ENCODE peak calls at places on chromosomes 13 and 19, in seven cellular contexts. S is adrenal gland, L is left ventricle myocardium inferior, I is transverse colon, O is HCT116, A is Peyer's patch, C is A549. F is an unnamed sample.

GRCh38 chr19:13150187-13150918 is at the start of the genes IER2 and STX10:
- DNase-seq in S (peak), L (peak), A (peak), I (peak), O (no peak), C (peak), F (no peak)

GRCh38 chr13:51222510-51223283 is 499 bp downstream of the FAM124A start:
- DNase-seq in I (no peak), O (no peak), C (peak), S (no peak), A (no peak), L (no peak), F (no peak)

GRCh38 chr19:4866595-4867424 is 657 bp downstream of the PLIN3 start:
- DNase-seq in L (peak), C (no peak), I (peak), O (no peak), S (peak), A (peak), F (no peak)

GRCh38 chr13:104920091-104920490 is 1615.4 kb downstream of the EFNB2 start:
- DNase-seq in I (no peak), C (no peak), L (no peak), A (no peak), S (no peak), O (no peak), F (no peak)

GRCh38 chr13:108033800-108034707 is 181.3 kb downstream of the LIG4 start:
- DNase-seq in A (no peak), I (no peak), L (no peak), S (no peak), C (peak), O (no peak), F (no peak)

GRCh38 chr19:30784850-30785459 is 412.8 kb downstream of the ZNF536 start:
- DNase-seq in C (peak), S (peak), O (no peak), A (peak), L (peak), I (peak), F (no peak)

GRCh38 chr13:27172495-27172842 is 858 bp upstream of the USP12 start:
- DNase-seq in S (peak), A (no peak), L (no peak), O (no peak), C (peak), I (no peak), F (no peak)

GRCh38 chr13:40992678-40993077 is 26.4 kb downstream of the ELF1 start:
- DNase-seq in O (no peak), C (no peak), L (no peak), I (no peak), S (no peak), A (no peak), F (no peak)

GRCh38 chr19:35742121-35742724 is at the start of gene IGFLR1:
- DNase-seq in L (no peak), O (no peak), A (no peak), S (no peak), I (peak), C (no peak), F (no peak)

GRCh38 chr19:33794578-33795369 is 1.9 kb upstream of the KCTD15 start:
- DNase-seq in O (no peak), I (no peak), C (no peak), S (no peak), A (no peak), L (peak), F (no peak)

GRCh38 chr19:48444933-48445194 is 919 bp upstream of the GRWD1 start:
- DNase-seq in I (no peak), S (no peak), C (no peak), L (no peak), A (no peak), O (no peak), F (no peak)

GRCh38 chr19:52170304-52170703 is 1.1 kb downstream of the ZNF836 start:
- DNase-seq in A (no peak), C (no peak), I (no peak), S (peak), O (no peak), L (no peak), F (no peak)

GRCh38 chr19:21513651-21514050 is 8.2 kb downstream of the ZNF429 start:
- DNase-seq in L (no peak), C (no peak), I (no peak), O (no peak), A (no peak), S (no peak), F (no peak)

GRCh38 chr19:49421039-49421877 is 2.0 kb downstream of the PTH2 start:
- DNase-seq in S (peak), C (no peak), A (peak), I (peak), O (no peak), L (peak), F (no peak)

GRCh38 chr19:17835182-17836006 is 12.4 kb downstream of the JAK3 start:
- DNase-seq in S (no peak), O (no peak), C (no peak), L (no peak), A (no peak), I (no peak), F (no peak)

GRCh38 chr19:17832443-17833208 is 11.3 kb upstream of the INSL3 start:
- DNase-seq in C (no peak), L (no peak), I (no peak), O (no peak), A (no peak), S (no peak), F (no peak)

GRCh38 chr19:17836530-17836929 is 11.3 kb downstream of the JAK3 start:
- DNase-seq in A (no peak), O (no peak), C (no peak), L (no peak), I (no peak), S (no peak), F (no peak)

GRCh38 chr19:17831419-17831888 is 10.1 kb upstream of the INSL3 start:
- DNase-seq in S (no peak), O (no peak), I (no peak), C (no peak), L (no peak), A (no peak), F (no peak)

DNA sequence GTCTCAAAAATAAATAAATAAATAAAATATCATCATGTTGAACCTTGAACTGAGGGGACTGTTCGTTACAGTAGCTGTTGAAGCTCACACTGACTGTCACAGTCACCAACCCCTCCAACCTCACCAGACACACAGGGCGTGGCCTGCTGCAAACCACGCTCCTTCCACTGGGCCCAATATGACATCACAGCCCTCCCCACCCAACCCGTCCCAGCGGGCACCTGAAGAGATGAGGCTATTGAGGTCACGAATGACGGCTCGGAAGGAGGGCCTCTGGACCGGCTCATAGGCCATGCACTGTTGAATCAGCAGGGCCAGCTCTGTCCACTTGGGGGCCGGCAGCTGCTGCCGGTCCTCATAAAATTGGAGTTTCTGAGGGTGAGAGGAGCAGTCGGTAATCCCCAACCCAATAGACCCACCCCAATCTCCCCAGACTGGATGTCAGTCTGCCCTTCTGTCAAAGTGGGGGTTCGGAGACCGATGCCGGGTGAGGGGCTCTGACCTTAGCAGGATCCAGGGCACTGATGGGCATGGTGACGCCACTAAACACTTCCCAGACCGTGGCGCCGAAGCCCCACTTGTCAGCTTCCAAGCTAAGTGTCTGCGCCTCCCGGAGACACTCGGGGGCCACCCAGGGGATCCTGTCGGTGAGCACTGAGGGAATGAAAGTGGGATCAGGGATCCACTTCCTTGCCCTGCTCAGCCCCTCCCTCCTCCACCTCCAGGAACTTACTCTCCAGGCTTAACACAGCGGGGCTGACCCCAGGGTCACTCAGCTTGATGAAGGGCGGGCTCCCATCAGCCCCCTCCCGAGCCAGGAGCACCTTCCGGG is 13.2 kb downstream of the JAK3 start:
- DNase-seq in L (no peak), A (no peak), O (no peak), I (no peak), C (peak), S (no peak), F (no peak)
- TF ChIP-seq CTCF in L (no peak), A (no peak), O (peak), I (no peak), C (no peak), S (no peak), F (peak)

DNA sequence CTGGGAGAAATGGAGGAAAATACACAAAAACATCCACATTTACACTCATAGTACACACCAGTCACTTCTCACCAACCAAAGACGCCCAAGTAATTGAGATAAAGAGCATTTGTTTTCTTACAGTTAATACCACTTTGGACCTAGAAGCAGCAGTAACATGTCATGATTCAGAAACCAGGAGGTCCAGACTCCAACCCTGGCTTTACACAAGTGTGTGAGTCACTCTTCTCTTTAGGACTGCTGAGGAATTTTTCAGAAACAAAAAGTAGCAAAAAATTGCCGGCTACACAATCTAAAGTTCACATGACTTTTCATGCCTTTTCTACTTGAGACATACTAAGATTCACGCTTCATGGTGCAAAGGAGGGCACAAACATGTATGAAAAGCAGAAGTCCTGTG is 42.1 kb downstream of the TUBGCP3 start:
- DNase-seq in A (no peak), L (no peak), I (no peak), O (no peak), S (peak), C (peak), F (peak)
- H3K4me3 ChIP-seq in A (no peak), L (no peak), I (no peak), O (no peak), S (no peak), C (no peak), F (no peak)

GRCh38 chr19:18488403-18488723 is 33.5 kb downstream of the ELL start:
- DNase-seq in C (peak), S (no peak), L (no peak), O (no peak), I (no peak), A (no peak), F (no peak)

GRCh38 chr19:18489627-18490184 is 32.2 kb downstream of the ELL start:
- DNase-seq in O (no peak), I (no peak), S (no peak), C (no peak), L (no peak), A (no peak), F (no peak)

GRCh38 chr19:18487576-18488402 is 34.1 kb downstream of the ELL start:
- DNase-seq in L (no peak), C (no peak), S (no peak), A (no peak), O (no peak), I (no peak), F (no peak)

GRCh38 chr19:18490719-18491118 is 31.2 kb downstream of the ELL start:
- DNase-seq in C (no peak), S (no peak), O (no peak), I (no peak), A (no peak), L (no peak), F (no peak)

GRCh38 chr19:18488838-18489626 is 32.8 kb downstream of the ELL start:
- DNase-seq in A (no peak), C (peak), S (no peak), O (no peak), I (peak), L (no peak), F (no peak)
- TF ChIP-seq CTCF in A (peak), C (no peak), S (peak), O (peak), I (no peak), L (peak), F (peak)

GRCh38 chr13:64397699-64398098 is 2832.4 kb downstream of the PCDH9 start:
- DNase-seq in O (no peak), A (no peak), L (no peak), C (no peak), S (no peak), I (no peak), F (no peak)
- H3K4me3 ChIP-seq in O (no peak), A (no peak), L (no peak), C (no peak), S (no peak), I (no peak), F (no peak)

DNA sequence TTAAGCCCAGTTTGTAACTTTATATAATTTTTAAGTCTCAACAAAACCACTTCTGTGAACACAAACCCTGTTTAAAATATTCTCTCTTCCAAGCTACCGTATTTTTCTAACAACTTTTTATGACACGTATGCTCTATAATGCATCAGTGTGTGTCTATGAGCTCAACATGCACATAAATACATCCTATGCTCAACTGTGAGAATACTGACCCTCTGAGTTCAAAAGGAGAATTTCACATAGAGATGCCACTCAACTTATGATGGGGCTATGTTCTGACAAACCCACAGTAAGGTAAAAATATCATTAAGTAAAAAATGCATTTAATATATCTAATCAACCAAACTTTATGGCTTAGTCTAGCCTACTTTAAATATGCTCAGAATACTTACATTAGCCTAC is 1139.7 kb upstream of the SPRY2 start:
- DNase-seq in S (no peak), L (no peak), C (peak), A (no peak), I (no peak), O (no peak), F (no peak)
- TF ChIP-seq CTCF in S (no peak), L (no peak), C (no peak), A (peak), I (peak), O (no peak), F (no peak)

GRCh38 chr19:58468216-58468839 is 1.4 kb downstream of the ZNF324 start:
- DNase-seq in I (no peak), L (no peak), C (no peak), O (no peak), A (no peak), S (no peak), F (no peak)
- H3K4me3 ChIP-seq in I (no peak), L (peak), C (no peak), O (peak), A (no peak), S (no peak), F (peak)

GRCh38 chr19:54572696-54573311 is 786 bp upstream of the LILRA2 start:
- DNase-seq in I (no peak), L (peak), C (no peak), S (peak), A (no peak), O (no peak), F (no peak)
- TF ChIP-seq CTCF in I (no peak), L (no peak), C (no peak), S (no peak), A (no peak), O (no peak), F (no peak)

GRCh38 chr19:14979136-14979497 is 547 bp downstream of the SLC1A6 start:
- DNase-seq in I (no peak), L (no peak), A (no peak), S (no peak), C (no peak), O (no peak), F (no peak)

GRCh38 chr19:14977128-14977527 is 2.5 kb downstream of the SLC1A6 start:
- DNase-seq in O (no peak), I (no peak), L (no peak), C (no peak), A (no peak), S (no peak), F (no peak)

GRCh38 chr19:14978377-14978776 is 1.3 kb downstream of the SLC1A6 start:
- DNase-seq in A (no peak), O (no peak), L (no peak), C (no peak), S (no peak), I (no peak), F (no peak)

GRCh38 chr19:14974488-14974887 is 5.2 kb downstream of the SLC1A6 start:
- DNase-seq in A (no peak), O (no peak), I (no peak), C (no peak), S (no peak), L (no peak), F (no peak)

DNA sequence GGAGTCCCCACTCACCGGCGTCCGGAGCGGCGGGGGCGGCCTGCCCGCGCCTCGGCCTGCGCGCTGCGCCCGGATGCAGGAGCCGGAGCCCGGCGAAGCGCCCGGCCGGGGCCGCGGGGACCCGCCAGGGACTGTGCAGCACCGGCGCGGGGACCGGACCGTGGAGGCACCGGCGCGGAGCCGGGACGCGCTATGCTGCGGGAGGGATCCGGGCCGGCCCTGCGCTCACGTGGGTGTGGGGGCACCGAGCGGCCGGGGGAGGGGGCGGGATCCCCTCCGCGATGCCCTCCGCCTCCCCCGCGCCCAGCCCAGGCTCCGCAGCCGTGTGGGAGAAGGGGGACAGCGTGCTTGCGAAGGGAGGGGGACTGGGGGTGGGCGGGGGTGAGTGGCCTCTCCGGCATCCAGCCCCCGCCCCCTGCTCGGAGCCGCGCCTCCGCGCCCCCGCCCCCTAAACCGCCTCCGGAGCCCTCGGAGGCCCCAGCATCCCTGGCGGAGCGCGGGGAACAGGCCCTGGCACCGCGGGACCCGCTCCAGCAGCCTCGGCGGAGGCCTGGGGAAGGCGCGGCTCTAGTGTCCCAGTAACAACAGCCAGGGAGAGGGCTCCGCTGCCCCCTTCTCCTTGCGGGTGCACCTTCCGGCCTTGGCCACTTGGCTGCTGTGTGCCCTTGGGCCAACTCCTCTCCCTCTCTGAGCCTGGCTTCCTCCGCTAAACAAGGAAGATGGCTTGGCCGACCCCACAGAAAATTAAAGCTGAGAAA is at the start of gene SLC1A6:
- DNase-seq in C (no peak), S (no peak), O (no peak), A (no peak), I (no peak), L (no peak), F (no peak)
- H3K4me3 ChIP-seq in C (no peak), S (no peak), O (no peak), A (no peak), I (no peak), L (peak), F (no peak)

GRCh38 chr19:10332965-10333757 is at the start of gene RAVER1:
- DNase-seq in S (peak), I (peak), O (peak), C (peak), A (peak), L (peak), F (peak)

GRCh38 chr19:10332158-10332964 is 968 bp downstream of the RAVER1 start:
- DNase-seq in L (no peak), C (no peak), I (peak), S (no peak), O (no peak), A (peak), F (no peak)

GRCh38 chr19:10333758-10334339 is 520 bp upstream of the RAVER1 start:
- DNase-seq in C (no peak), A (no peak), L (no peak), O (no peak), I (no peak), S (no peak), F (no peak)

GRCh38 chr19:10335149-10336053 is 2.1 kb upstream of the RAVER1 start:
- DNase-seq in C (no peak), O (no peak), I (no peak), L (no peak), S (no peak), A (no peak), F (no peak)

DNA sequence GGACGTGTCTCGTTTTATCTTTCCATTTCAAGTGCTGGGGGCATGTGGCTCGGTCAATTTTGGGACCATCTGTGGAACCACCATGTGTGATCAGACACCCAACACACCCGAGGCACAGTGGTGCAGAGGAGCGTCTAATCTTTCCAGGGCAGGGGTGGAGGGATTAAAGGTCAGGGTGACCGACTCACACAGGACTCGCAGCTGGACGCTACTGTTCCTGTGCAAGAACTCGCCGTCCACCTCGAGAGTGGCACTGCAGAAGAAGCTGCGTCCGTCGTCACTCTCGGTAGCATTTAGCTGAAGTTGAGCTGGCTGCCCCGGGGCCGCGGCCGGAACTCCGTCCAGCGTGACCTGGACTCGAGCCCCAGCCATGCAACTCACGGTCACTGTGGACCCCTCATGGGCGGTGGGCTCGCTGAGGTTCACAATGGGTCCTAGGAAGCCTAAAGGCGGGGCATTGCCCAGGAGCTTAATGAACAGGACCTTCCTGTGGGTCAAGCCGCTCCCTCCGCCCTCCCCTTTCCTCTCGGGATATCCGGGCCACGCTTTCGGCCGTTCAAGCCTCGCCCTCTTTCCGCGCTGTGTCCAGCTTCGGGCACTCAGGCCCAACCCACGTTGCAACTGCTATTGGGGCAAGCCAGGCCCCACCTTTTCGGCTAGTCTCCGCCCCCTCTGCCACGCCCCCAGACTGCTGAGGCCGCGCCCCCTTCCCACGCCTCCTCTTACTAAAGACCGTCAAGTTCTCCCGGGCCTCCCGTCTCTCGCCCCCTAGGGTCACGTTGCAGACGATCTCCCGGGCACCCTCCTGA is 1.2 kb upstream of the RAVER1 start:
- DNase-seq in A (peak), O (peak), I (peak), S (peak), C (peak), L (peak), F (peak)
- TF ChIP-seq CTCF in A (peak), O (peak), I (no peak), S (no peak), C (no peak), L (no peak), F (no peak)